ENCODE peak calls at places on chromosomes 1 and 21, in ten cellular contexts. V, U, H, E, J, B, G, C, W and Q are unnamed samples.

GRCh38 chr1:61293986-61294504 is 211.7 kb downstream of the NFIA start:
- DNase-seq in W (no peak), G (no peak), J (no peak), C (no peak), E (no peak), V (no peak), U (no peak), B (no peak), H (peak; percentile 64), Q (no peak)

GRCh38 chr1:229341811-229342304 is 989 bp downstream of the CCSAP start:
- DNase-seq in U (no peak), C (no peak), E (peak; percentile 25), J (peak; percentile 47), H (peak; percentile 18), W (no peak), G (peak; percentile 64), V (no peak), B (no peak), Q (no peak)

GRCh38 chr1:199808110-199808870 is 219.2 kb upstream of the NR5A2 start:
- DNase-seq in U (no peak), G (no peak), E (no peak), W (no peak), C (peak; percentile 15), B (no peak), J (no peak), H (peak; percentile 11), V (no peak), Q (no peak)

GRCh38 chr1:180259431-180260338 is 29.6 kb downstream of the LHX4 start:
- DNase-seq in B (no peak), U (no peak), G (no peak), V (no peak), H (no peak), E (no peak), C (no peak), J (no peak), W (no peak), Q (no peak)

GRCh38 chr1:230282157-230282556 is 144.0 kb downstream of the PGBD5 start:
- DNase-seq in E (peak; percentile 7), B (no peak), G (no peak), V (no peak), C (no peak), W (no peak), U (no peak), H (no peak), J (no peak), Q (no peak)

GRCh38 chr1:56436912-56437403 is 142.4 kb downstream of the PLPP3 start:
- DNase-seq in E (no peak), B (no peak), G (peak; percentile 88), W (peak; percentile 84), V (no peak), U (no peak), C (no peak), H (no peak), J (no peak), Q (peak; percentile 5)

GRCh38 chr1:97350241-97350640 is 570.6 kb downstream of the DPYD start:
- DNase-seq in W (no peak), H (no peak), B (no peak), U (no peak), V (no peak), G (no peak), C (no peak), E (no peak), J (no peak), Q (no peak)

GRCh38 chr1:160416369-160416768 is 16.0 kb downstream of the VANGL2 start:
- DNase-seq in B (no peak), U (no peak), G (peak; percentile 13), V (no peak), J (peak; percentile 77), C (peak; percentile 60), H (peak; percentile 26), E (no peak), W (peak; percentile 71), Q (no peak)

GRCh38 chr1:156465747-156466365 is 34.7 kb downstream of the MEF2D start:
- DNase-seq in E (no peak), C (no peak), V (no peak), G (no peak), B (no peak), W (peak; percentile 66), U (no peak), H (peak; percentile 65), J (peak; percentile 57), Q (no peak)

GRCh38 chr1:2582401-2582800 is 4.2 kb upstream of the PRXL2B start:
- DNase-seq in G (no peak), B (no peak), E (no peak), V (no peak), C (no peak), J (no peak), U (no peak), H (peak; percentile 44), W (no peak), Q (no peak)

GRCh38 chr21:45322231-45322959 is 34.7 kb upstream of the POFUT2 start:
- DNase-seq in J (no peak), W (peak; percentile 23), E (no peak), C (no peak), G (no peak), B (no peak), U (peak; percentile 6), H (no peak), V (no peak), Q (peak; percentile 35)

GRCh38 chr1:207050428-207050767 is 610 bp downstream of the YOD1 start:
- DNase-seq in C (no peak), J (no peak), G (no peak), B (no peak), E (no peak), W (no peak), U (no peak), V (no peak), H (no peak), Q (no peak)

GRCh38 chr1:152514715-152515453 is 602 bp downstream of the CRCT1 start:
- DNase-seq in C (peak; percentile 13), G (no peak), E (no peak), H (no peak), J (no peak), W (no peak), V (no peak), U (no peak), B (no peak), Q (no peak)

GRCh38 chr1:169240449-169241242 is 127.0 kb downstream of the NME7 start:
- DNase-seq in V (no peak), G (no peak), W (no peak), C (peak; percentile 93), B (no peak), E (no peak), H (peak; percentile 51), U (no peak), J (no peak), Q (no peak)

GRCh38 chr1:228087771-228088251 is 5.3 kb downstream of the ARF1 start:
- DNase-seq in U (no peak), G (no peak), B (no peak), V (no peak), H (peak; percentile 87), W (no peak), C (peak; percentile 77), J (peak; percentile 95), E (no peak), Q (no peak)

GRCh38 chr1:117661027-117661426 is 55.2 kb downstream of the TENT5C start:
- DNase-seq in H (no peak), C (no peak), J (no peak), G (no peak), V (no peak), U (no peak), W (no peak), E (no peak), B (no peak), Q (no peak)

GRCh38 chr21:38787461-38788274 is 18.1 kb upstream of the ETS2 start:
- DNase-seq in H (peak; percentile 84), U (no peak), W (peak; percentile 42), G (no peak), B (no peak), E (no peak), C (peak; percentile 97), J (peak; percentile 97), V (no peak), Q (no peak)

GRCh38 chr1:197733324-197733723 is 42.0 kb downstream of the DENND1B start:
- DNase-seq in G (peak; percentile 4), C (no peak), V (no peak), W (no peak), J (no peak), H (no peak), B (no peak), E (no peak), U (no peak), Q (no peak)

GRCh38 chr1:9302745-9303524 is 10.2 kb downstream of the SPSB1 start:
- DNase-seq in W (no peak), V (no peak), J (peak; percentile 92), C (peak; percentile 92), G (no peak), E (no peak), U (no peak), H (peak; percentile 94), B (no peak), Q (no peak)

GRCh38 chr1:6002714-6003501 is 10.7 kb upstream of the NPHP4 start:
- DNase-seq in G (no peak), E (no peak), C (no peak), B (no peak), J (no peak), H (no peak), W (no peak), U (no peak), V (no peak), Q (peak; percentile 36)

GRCh38 chr1:51627672-51628071 is 10.8 kb downstream of the OSBPL9 start:
- DNase-seq in V (no peak), H (peak; percentile 72), C (peak; percentile 54), E (no peak), U (no peak), G (peak; percentile 5), J (peak; percentile 69), B (no peak), W (no peak), Q (no peak)

GRCh38 chr1:110606784-110607662 is 865 bp upstream of the KCNA2 start:
- DNase-seq in U (no peak), J (no peak), E (no peak), V (no peak), W (peak; percentile 51), C (no peak), G (no peak), B (no peak), H (no peak), Q (peak; percentile 44)

GRCh38 chr1:159040206-159040605 is 30.5 kb downstream of the IFI16 start:
- DNase-seq in H (peak; percentile 39), E (no peak), B (no peak), U (no peak), G (no peak), J (no peak), W (no peak), V (no peak), C (no peak), Q (no peak)

GRCh38 chr1:11977625-11978024 is 2.6 kb upstream of the MFN2 start:
- DNase-seq in C (no peak), V (no peak), B (no peak), U (no peak), J (no peak), H (peak; percentile 66), W (no peak), G (no peak), E (no peak), Q (no peak)

GRCh38 chr1:116934586-116935207 is 25.0 kb downstream of the PTGFRN start:
- DNase-seq in U (no peak), V (no peak), W (no peak), B (no peak), H (peak; percentile 34), E (no peak), C (no peak), J (no peak), G (no peak), Q (no peak)

GRCh38 chr1:234926574-234927311 is 201.9 kb downstream of the TOMM20 start:
- DNase-seq in B (no peak), C (peak; percentile 24), E (no peak), G (no peak), J (no peak), V (no peak), U (no peak), W (peak; percentile 18), H (no peak), Q (no peak)

GRCh38 chr1:232184561-232185530 is 445.1 kb downstream of the SIPA1L2 start:
- DNase-seq in B (no peak), C (no peak), H (no peak), J (no peak), V (no peak), E (no peak), G (peak; percentile 14), U (no peak), W (no peak), Q (no peak)

GRCh38 chr1:5286244-5286643 is 631.8 kb downstream of the AJAP1 start:
- DNase-seq in G (peak; percentile 17), V (no peak), B (no peak), H (no peak), U (peak; percentile 18), C (no peak), E (no peak), J (no peak), W (no peak), Q (no peak)